ENCODE peak calls at places on chromosomes 11 and 22, in ten cellular contexts. C, N, Z, P, S, H, R, A, O and B are unnamed samples.

GRCh38 chr11:113587318-113587739 is 112.1 kb upstream of the DRD2 start:
- DNase-seq in C (no peak), N (peak), Z (peak), P (no peak), S (no peak), H (peak), R (no peak), A (no peak), O (no peak), B (no peak)

GRCh38 chr11:8387141-8387540 is 123.5 kb upstream of the LMO1 start:
- DNase-seq in C (no peak), N (no peak), Z (no peak), P (no peak), S (no peak), H (no peak), R (no peak), A (no peak), O (no peak), B (no peak)

GRCh38 chr11:10895285-10895684 is 37.4 kb upstream of the ZBED5 start:
- DNase-seq in C (no peak), N (no peak), Z (no peak), P (no peak), S (no peak), H (no peak), R (no peak), A (no peak), O (no peak), B (peak)

GRCh38 chr22:29804985-29805384 is 33.1 kb downstream of the ASCC2 start:
- DNase-seq in C (no peak), N (no peak), Z (no peak), P (no peak), S (no peak), H (no peak), R (no peak), A (no peak), O (no peak), B (no peak)

GRCh38 chr22:38943181-38943580 is 14.2 kb upstream of the APOBEC3A start:
- DNase-seq in C (no peak), N (no peak), Z (no peak), P (no peak), S (no peak), H (no peak), R (no peak), A (no peak), O (no peak), B (no peak)

GRCh38 chr11:112817376-112817775 is 143.8 kb upstream of the NCAM1 start:
- DNase-seq in C (no peak), N (no peak), Z (no peak), P (no peak), S (no peak), H (no peak), R (no peak), A (no peak), O (no peak), B (no peak)

GRCh38 chr11:4539603-4540219 is 5.3 kb upstream of the OR52M1 start:
- DNase-seq in C (peak), N (peak), Z (peak), P (peak), S (peak), H (peak), R (no peak), A (peak), O (no peak), B (peak)

GRCh38 chr11:126355926-126356897 is 726 bp downstream of the ST3GAL4 start:
- DNase-seq in C (peak), N (peak), Z (peak), P (no peak), S (peak), H (peak), R (no peak), A (peak), O (no peak), B (peak)

GRCh38 chr11:105734422-105734821 is 124.5 kb downstream of the GRIA4 start:
- DNase-seq in C (no peak), N (no peak), Z (no peak), P (no peak), S (no peak), H (no peak), R (no peak), A (no peak), O (no peak), B (no peak)

GRCh38 chr22:29658171-29658570 is 54.7 kb downstream of the NF2 start:
- DNase-seq in C (no peak), N (no peak), Z (no peak), P (no peak), S (no peak), H (no peak), R (peak), A (no peak), O (no peak), B (no peak)

GRCh38 chr11:95152878-95153856 is 63.5 kb downstream of the ENDOD1 start:
- DNase-seq in C (no peak), N (no peak), Z (peak), P (no peak), S (no peak), H (no peak), R (no peak), A (no peak), O (no peak), B (no peak)